ENCODE peak calls at places on chromosome 3, in four cellular contexts. U is small intestine, L is pancreas, T is cardiac muscle cell. I is an unnamed sample.

GRCh38 chr3:194688207-194688711 is 2.6 kb downstream of the FAM43A start:
- DNase-seq in U (no peak), L (peak; percentile 37), T (peak; percentile 48), I (peak; percentile 38)

GRCh38 chr3:963255-963654 is 129.6 kb upstream of the CNTN6 start:
- DNase-seq in U (no peak), L (no peak), T (no peak), I (no peak)

GRCh38 chr3:188350956-188351355 is 197.0 kb downstream of the LPP start:
- DNase-seq in U (no peak), L (no peak), T (no peak), I (no peak)

GRCh38 chr3:61141697-61142096 is 109.6 kb downstream of the FHIT start:
- DNase-seq in U (no peak), L (no peak), T (no peak), I (no peak)

GRCh38 chr3:177944228-177944661 is 592.0 kb upstream of the KCNMB2 start:
- DNase-seq in U (peak; percentile 3), L (no peak), T (no peak), I (no peak)

GRCh38 chr3:121574449-121574848 is 6.7 kb downstream of the ARGFX start:
- DNase-seq in U (peak; percentile 82), L (peak; percentile 47), T (peak; percentile 49), I (no peak)

GRCh38 chr3:36663666-36664291 is 100.6 kb downstream of the DCLK3 start:
- DNase-seq in U (no peak), L (no peak), T (peak; percentile 51), I (no peak)

GRCh38 chr3:101836907-101837598 is 12.3 kb upstream of the NFKBIZ start:
- DNase-seq in U (peak; percentile 74), L (no peak), T (peak; percentile 84), I (no peak)

GRCh38 chr3:14991818-14992612 is 44.6 kb downstream of the NR2C2 start:
- DNase-seq in U (peak; percentile 10), L (no peak), T (no peak), I (no peak)

GRCh38 chr3:135641771-135642170 is 323.8 kb upstream of the PPP2R3A start:
- DNase-seq in U (no peak), L (no peak), T (no peak), I (no peak)

GRCh38 chr3:67648229-67648628 is 6.2 kb downstream of the SUCLG2 start:
- DNase-seq in U (peak; percentile 47), L (no peak), T (no peak), I (peak; percentile 28)

GRCh38 chr3:183281126-183281797 is 28.2 kb downstream of the B3GNT5 start:
- DNase-seq in U (no peak), L (no peak), T (no peak), I (no peak)

GRCh38 chr3:17820704-17821103 is 78.3 kb upstream of the TBC1D5 start:
- DNase-seq in U (no peak), L (no peak), T (no peak), I (no peak)

GRCh38 chr3:189841474-189842205 is 210.5 kb downstream of the TP63 start:
- DNase-seq in U (no peak), L (no peak), T (no peak), I (no peak)

GRCh38 chr3:36923523-36923943 is 21.3 kb downstream of the TRANK1 start:
- DNase-seq in U (no peak), L (no peak), T (no peak), I (no peak)

GRCh38 chr3:122458992-122459391 is 43.1 kb upstream of the WDR5B start:
- DNase-seq in U (peak; percentile 27), L (no peak), T (peak; percentile 75), I (no peak)

GRCh38 chr3:141241248-141242034 is 9.8 kb downstream of the PXYLP1 start:
- DNase-seq in U (no peak), L (no peak), T (peak; percentile 31), I (peak; percentile 37)
- H3K4me1 ChIP-seq in U (peaks cover 4% of the 10 kb centered on the region), L (peaks cover 30% of the 10 kb centered on the region), T (peaks cover 30% of the 10 kb centered on the region), I (no peaks in the 10 kb centered on the region)

GRCh38 chr3:32684029-32684799 is 774 bp upstream of the CNOT10 start:
- DNase-seq in U (peak; percentile 43), L (no peak), T (no peak), I (no peak)

GRCh38 chr3:32685604-32686185 is 707 bp downstream of the CNOT10 start:
- DNase-seq in U (no peak), L (no peak), T (peak; percentile 26), I (no peak)

GRCh38 chr3:32686713-32687112 is 1.7 kb downstream of the CNOT10 start:
- DNase-seq in U (no peak), L (no peak), T (no peak), I (no peak)

GRCh38 chr3:32681811-32682210 is 3.2 kb upstream of the CNOT10 start:
- DNase-seq in U (peak; percentile 64), L (no peak), T (no peak), I (no peak)

GRCh38 chr3:32684800-32685603 is at the start of gene CNOT10:
- DNase-seq in U (peak; percentile 95), L (peak; percentile 91), T (peak; percentile 95), I (peak; percentile 96)
- H3K27ac ChIP-seq in U (peak within 1 kb of the TSS; percentile 88), L (peak within 1 kb of the TSS; percentile 57), T (peak within 1 kb of the TSS; percentile 78), I (peak within 1 kb of the TSS; percentile 57)

DNA sequence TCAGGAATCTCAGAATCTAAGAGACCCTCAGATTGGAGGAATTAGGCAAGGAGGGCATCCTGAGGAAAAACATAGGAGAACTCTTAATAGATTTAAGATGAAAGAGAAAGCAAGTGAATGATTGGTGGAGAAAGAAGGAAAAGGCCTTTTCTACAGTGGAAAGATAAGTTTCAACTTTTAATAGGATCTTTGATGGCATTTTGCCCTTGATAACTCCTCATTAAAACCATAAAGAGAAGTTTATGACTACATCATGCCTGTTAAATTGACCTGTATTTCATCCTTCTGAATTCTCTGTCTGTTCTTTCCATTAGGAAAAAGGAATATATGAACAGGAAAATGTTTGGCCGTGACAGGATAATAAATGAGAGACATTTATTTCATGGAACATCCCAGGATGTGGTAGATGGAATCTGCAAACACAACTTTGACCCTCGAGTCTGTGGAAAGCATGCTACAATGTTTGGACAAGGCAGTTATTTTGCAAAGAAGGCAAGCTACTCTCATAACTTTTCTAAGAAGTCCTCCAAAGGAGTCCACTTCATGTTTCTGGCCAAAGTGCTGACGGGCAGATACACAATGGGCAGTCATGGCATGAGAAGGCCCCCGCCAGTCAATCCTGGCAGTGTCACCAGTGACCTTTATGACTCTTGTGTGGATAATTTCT is 30.1 kb downstream of the TIPARP start:
- DNase-seq in U (no peak), L (no peak), T (no peak), I (no peak)
- H3K36me3 ChIP-seq in U (peaks cover 16% of the 10 kb centered on the region), L (peaks cover 22% of the 10 kb centered on the region), T (peaks cover 73% of the 10 kb centered on the region), I (peaks cover 20% of the 10 kb centered on the region)

GRCh38 chr3:195897081-195897852 is 11.1 kb downstream of the TNK2 start:
- DNase-seq in U (no peak), L (peak; percentile 46), T (peak; percentile 71), I (no peak)
- H3K4me1 ChIP-seq in U (no peaks in the 10 kb centered on the region), L (peaks cover 24% of the 10 kb centered on the region), T (peaks cover 37% of the 10 kb centered on the region), I (no peaks in the 10 kb centered on the region)

GRCh38 chr3:133274477-133274876 is 125.4 kb upstream of the BFSP2 start:
- DNase-seq in U (no peak), L (no peak), T (no peak), I (no peak)

GRCh38 chr3:133282239-133282638 is 117.6 kb upstream of the BFSP2 start:
- DNase-seq in U (no peak), L (no peak), T (no peak), I (no peak)

GRCh38 chr3:133280591-133280990 is 119.3 kb upstream of the BFSP2 start:
- DNase-seq in U (no peak), L (no peak), T (no peak), I (no peak)

GRCh38 chr3:133276594-133276993 is 123.3 kb upstream of the BFSP2 start:
- DNase-seq in U (no peak), L (no peak), T (no peak), I (no peak)

DNA sequence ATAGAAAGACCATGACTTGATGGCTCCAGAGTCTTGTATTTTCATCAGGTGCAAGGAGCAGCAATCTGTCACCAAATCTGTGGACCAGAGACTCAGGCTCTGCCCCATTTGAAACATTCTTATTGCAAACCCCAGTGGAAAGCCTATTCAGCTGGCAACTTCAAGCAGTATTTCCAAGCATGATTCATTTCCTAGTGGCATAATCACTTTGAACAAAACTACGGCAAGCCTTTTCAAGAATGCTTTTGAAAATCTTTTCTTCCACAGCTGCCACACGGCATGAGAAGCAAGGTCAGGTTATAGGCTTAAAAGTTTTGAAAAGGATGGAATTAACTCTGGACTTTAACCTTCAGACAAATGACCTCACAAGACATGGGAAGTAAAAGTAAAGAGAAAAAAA is 122.0 kb upstream of the BFSP2 start:
- DNase-seq in U (no peak), L (no peak), T (peak; percentile 43), I (no peak)
- H3K27ac ChIP-seq in U (no peak overlapping the region), L (no peak overlapping the region), T (no peak overlapping the region), I (no peak overlapping the region)

DNA sequence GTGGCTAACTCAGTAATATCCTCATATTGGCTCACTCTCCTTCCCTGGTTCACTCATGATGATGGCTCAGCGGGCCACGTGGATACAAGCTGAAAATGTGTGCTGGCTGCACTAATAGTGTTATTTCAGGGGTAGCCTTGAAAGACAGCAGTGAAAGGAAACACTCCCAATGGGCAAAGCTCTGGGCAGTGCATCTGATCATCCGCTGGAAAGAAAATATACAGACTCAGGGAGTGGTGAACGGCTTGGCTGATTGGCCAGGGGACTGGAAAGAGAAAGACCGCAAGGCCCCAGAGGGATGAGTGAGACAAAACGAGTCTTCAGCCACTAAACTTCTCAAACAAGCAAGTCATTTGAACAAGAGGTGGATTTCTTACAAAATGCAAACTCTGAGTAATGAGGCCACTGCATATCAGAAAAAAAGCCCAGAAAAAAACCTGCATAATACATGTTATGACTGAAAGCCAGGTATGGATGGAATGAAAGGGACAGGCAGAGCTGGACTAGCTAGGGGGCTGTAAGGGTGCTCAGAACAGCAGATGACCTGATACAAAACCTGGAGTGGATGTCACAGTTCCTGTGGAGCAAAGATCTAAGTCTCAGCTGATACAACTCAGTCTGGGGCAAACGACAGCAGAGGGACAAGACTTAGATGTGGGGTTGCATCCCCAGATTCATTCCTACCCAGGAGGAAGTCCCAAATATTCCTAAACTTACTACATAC is 33.3 kb downstream of the CMTM6 start:
- DNase-seq in U (no peak), L (no peak), T (no peak), I (no peak)
- H3K36me3 ChIP-seq in U (no peaks in the 10 kb centered on the region), L (no peaks in the 10 kb centered on the region), T (no peaks in the 10 kb centered on the region), I (no peaks in the 10 kb centered on the region)

GRCh38 chr3:43043793-43044192 is 62.1 kb downstream of the POMGNT2 start:
- DNase-seq in U (no peak), L (no peak), T (no peak), I (no peak)
- H3K4me1 ChIP-seq in U (no peaks in the 10 kb centered on the region), L (no peaks in the 10 kb centered on the region), T (no peaks in the 10 kb centered on the region), I (no peaks in the 10 kb centered on the region)

DNA sequence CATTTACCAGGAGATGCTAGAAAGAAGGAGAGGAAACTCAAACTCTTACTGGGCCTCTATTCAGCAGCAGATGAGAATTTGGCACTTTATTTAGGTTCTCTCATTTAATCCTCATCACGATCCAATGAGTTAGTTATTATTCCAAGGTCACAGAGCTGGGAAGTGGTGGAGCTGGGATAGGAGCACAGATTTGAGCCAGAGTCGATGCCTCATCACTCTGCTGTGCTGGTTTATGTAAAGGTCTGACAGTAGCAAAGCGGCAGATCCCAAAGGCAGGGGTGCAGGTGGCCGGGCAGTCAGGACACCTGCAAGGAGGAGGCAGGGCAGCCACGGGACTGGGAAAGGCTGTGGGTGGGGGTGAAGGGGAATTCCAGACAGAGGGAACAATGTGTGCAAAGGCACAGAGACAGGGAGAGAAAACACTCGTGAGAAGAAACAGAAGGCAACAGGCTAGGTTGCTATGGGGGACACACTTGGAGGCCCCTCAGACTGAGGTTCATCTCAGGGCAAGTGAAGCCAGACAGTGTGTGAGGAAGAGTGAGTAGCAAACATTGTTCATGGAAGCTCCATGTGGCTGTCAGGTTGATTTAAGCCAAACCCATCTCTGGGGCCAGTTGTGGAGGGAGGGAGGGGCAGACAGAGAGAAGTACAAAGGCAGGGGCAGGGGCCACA is 26.8 kb downstream of the RAB6B start:
- DNase-seq in U (no peak), L (no peak), T (no peak), I (no peak)
- H3K27ac ChIP-seq in U (no peak overlapping the region), L (no peak overlapping the region), T (no peak overlapping the region), I (no peak overlapping the region)

GRCh38 chr3:123637841-123638240 is 53.0 kb upstream of the HACD2 start:
- DNase-seq in U (no peak), L (no peak), T (no peak), I (no peak)
- H3K36me3 ChIP-seq in U (no peaks in the 10 kb centered on the region), L (no peaks in the 10 kb centered on the region), T (no peaks in the 10 kb centered on the region), I (no peaks in the 10 kb centered on the region)

I was measured in right lobe of liver.